ENCODE peak calls at places on chromosomes 12 and 14, in seven cellular contexts. X, G, J, Z, S, K and O are unnamed samples.

GRCh38 chr12:3127832-3128231 is 50.7 kb downstream of the TSPAN9 start:
- DNase-seq in X (peak; percentile 81), G (no peak), J (no peak), Z (no peak), S (no peak), K (no peak), O (no peak)

GRCh38 chr14:69354383-69355154 is 43.5 kb downstream of the ERH start:
- DNase-seq in X (no peak), G (no peak), J (no peak), Z (no peak), S (no peak), K (peak; percentile 64), O (peak; percentile 89)

GRCh38 chr14:69580009-69580577 is 5.4 kb upstream of the CCDC177 start:
- DNase-seq in X (peak; percentile 99), G (peak; percentile 94), J (peak; percentile 24), Z (peak; percentile 83), S (peak; percentile 44), K (peak; percentile 83), O (peak; percentile 29)

GRCh38 chr14:103091041-103091882 is 3.3 kb upstream of the EXOC3L4 start:
- DNase-seq in X (no peak), G (no peak), J (peak; percentile 74), Z (peak; percentile 75), S (peak; percentile 85), K (no peak), O (peak; percentile 84)

GRCh38 chr14:61973981-61974380 is 211.8 kb downstream of the SNAPC1 start:
- DNase-seq in X (peak; percentile 58), G (peak; percentile 29), J (no peak), Z (no peak), S (no peak), K (peak; percentile 32), O (no peak)

GRCh38 chr12:115640929-115641328 is 636.6 kb downstream of the MED13L start:
- DNase-seq in X (peak; percentile 36), G (peak; percentile 24), J (no peak), Z (no peak), S (no peak), K (peak; percentile 81), O (no peak)

GRCh38 chr14:70143306-70143705 is 45.4 kb downstream of the SLC8A3 start:
- DNase-seq in X (no peak), G (no peak), J (no peak), Z (no peak), S (no peak), K (no peak), O (no peak)

GRCh38 chr14:83874662-83875061 is 1655.3 kb upstream of the FLRT2 start:
- DNase-seq in X (no peak), G (no peak), J (no peak), Z (no peak), S (no peak), K (no peak), O (no peak)

GRCh38 chr12:59787610-59788009 is 191.8 kb downstream of the SLC16A7 start:
- DNase-seq in X (no peak), G (no peak), J (no peak), Z (no peak), S (no peak), K (no peak), O (no peak)

GRCh38 chr12:2409656-2410265 is 357.0 kb downstream of the CACNA1C start:
- DNase-seq in X (no peak), G (no peak), J (no peak), Z (no peak), S (no peak), K (no peak), O (no peak)

GRCh38 chr12:124463341-124463861 is 104.0 kb downstream of the NCOR2 start:
- DNase-seq in X (no peak), G (no peak), J (no peak), Z (no peak), S (no peak), K (no peak), O (no peak)

GRCh38 chr12:22625671-22626251 is 790 bp downstream of the ETNK1 start:
- DNase-seq in X (peak; percentile 52), G (no peak), J (peak; percentile 37), Z (peak; percentile 67), S (peak; percentile 31), K (peak; percentile 72), O (peak; percentile 51)

GRCh38 chr12:109991586-109991985 is 4.6 kb downstream of the GIT2 start:
- DNase-seq in X (no peak), G (no peak), J (no peak), Z (no peak), S (no peak), K (no peak), O (no peak)

GRCh38 chr12:50603817-50604639 is 99.2 kb downstream of the DIP2B start:
- DNase-seq in X (peak; percentile 85), G (peak; percentile 76), J (no peak), Z (no peak), S (no peak), K (no peak), O (no peak)

GRCh38 chr14:102749833-102750775 is 27.1 kb upstream of the TRAF3 start:
- DNase-seq in X (no peak), G (no peak), J (peak; percentile 26), Z (peak; percentile 29), S (no peak), K (no peak), O (no peak)

GRCh38 chr14:99807413-99808132 is 14.4 kb downstream of the EML1 start:
- DNase-seq in X (peak; percentile 37), G (peak; percentile 80), J (no peak), Z (peak; percentile 52), S (no peak), K (no peak), O (no peak)
- TF ChIP-seq CTCF in X (peak; percentile 2), G (peak; percentile 19), J (peak; percentile 27), Z (peak; percentile 46), S (no peak), K (peak; percentile 7), O (no peak)

DNA sequence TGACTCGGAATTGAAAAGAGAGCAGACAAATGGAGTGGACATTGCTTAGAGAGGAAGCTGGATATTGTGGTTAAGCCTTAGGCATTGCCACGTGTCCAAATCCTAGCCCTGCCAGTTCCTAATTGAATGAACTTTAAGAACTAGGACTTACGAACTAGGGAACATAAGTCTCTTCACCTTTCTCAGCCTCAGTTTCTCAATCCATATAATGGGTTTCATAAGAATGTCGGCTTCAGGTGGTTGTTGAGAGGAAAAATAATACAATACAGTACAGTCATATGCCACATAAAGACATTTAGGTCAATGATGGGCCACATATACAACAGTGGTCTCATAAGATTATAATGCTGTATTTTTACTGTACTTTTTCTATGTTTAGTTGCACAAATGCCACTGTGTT is 14.6 kb upstream of the TBX5 start:
- DNase-seq in X (no peak), G (no peak), J (no peak), Z (no peak), S (no peak), K (no peak), O (no peak)
- TF ChIP-seq CTCF in X (no peak), G (no peak), J (no peak), Z (no peak), S (no peak), K (no peak), O (no peak)

GRCh38 chr14:92673601-92674000 is 74.8 kb downstream of the LGMN start:
- DNase-seq in X (no peak), G (no peak), J (no peak), Z (no peak), S (no peak), K (no peak), O (no peak)

GRCh38 chr14:92668266-92668973 is 80.0 kb downstream of the LGMN start:
- DNase-seq in X (no peak), G (no peak), J (no peak), Z (no peak), S (no peak), K (no peak), O (peak; percentile 69)

GRCh38 chr14:92666251-92666650 is 82.2 kb downstream of the LGMN start:
- DNase-seq in X (no peak), G (no peak), J (no peak), Z (no peak), S (no peak), K (no peak), O (no peak)

GRCh38 chr14:92670967-92671366 is 77.5 kb downstream of the LGMN start:
- DNase-seq in X (peak; percentile 51), G (no peak), J (no peak), Z (no peak), S (no peak), K (no peak), O (peak; percentile 47)

DNA sequence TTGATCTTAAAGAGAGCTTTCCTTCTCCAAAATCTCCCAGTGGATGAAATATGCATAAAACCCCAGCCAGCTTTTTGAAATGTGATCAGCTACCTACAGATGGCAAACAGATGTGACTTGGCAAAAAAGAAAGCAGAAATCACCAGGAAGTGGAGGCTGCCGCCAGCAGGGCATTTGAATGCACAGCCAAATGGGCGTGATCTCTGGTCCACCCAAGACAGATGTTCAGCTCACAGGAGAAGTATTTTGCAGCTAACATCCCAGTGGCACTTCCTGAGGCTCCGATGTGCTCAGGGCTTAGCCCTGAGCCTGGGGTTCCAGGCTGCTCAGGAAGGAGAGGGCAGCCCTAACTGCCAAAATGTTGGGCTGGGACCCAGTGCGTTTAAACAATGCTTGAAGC is 78.2 kb downstream of the LGMN start:
- DNase-seq in X (peak; percentile 71), G (peak; percentile 86), J (no peak), Z (no peak), S (no peak), K (no peak), O (no peak)
- TF ChIP-seq CTCF in X (peak; percentile 32), G (peak; percentile 53), J (no peak), Z (no peak), S (no peak), K (no peak), O (no peak)

GRCh38 chr12:78645956-78646355 is 218.6 kb upstream of the SYT1 start:
- DNase-seq in X (peak; percentile 5), G (no peak), J (no peak), Z (no peak), S (no peak), K (no peak), O (no peak)

GRCh38 chr12:78636253-78636855 is 228.2 kb upstream of the SYT1 start:
- DNase-seq in X (peak; percentile 30), G (peak; percentile 40), J (no peak), Z (no peak), S (no peak), K (no peak), O (no peak)

DNA sequence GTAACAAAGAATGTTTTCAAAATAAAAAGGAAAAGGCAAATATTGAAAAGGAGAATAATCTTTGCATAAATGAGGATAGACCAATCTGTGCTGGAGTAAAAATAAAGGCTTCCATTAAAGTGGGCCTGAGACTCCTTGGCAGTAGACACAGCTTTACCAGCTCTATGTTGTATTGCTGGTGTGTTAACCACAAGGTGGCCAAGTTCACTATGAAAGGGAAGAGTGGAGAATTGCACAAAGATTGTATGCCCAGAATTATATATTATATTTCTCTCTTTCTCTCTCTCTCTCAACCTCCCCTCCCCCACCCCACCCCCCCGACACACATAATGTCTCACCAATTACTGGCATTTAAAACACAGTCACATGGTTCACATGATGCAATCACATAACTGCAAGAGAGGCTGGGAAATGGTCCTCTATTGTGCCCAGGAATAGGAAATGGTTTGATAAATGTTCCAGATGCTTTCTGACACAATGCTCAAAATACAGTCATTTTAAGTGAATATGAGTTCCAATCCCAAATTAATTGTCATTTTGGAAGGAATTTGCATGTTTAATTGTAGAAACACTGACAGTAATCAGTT is 222.6 kb upstream of the SYT1 start:
- DNase-seq in X (peak; percentile 39), G (no peak), J (no peak), Z (no peak), S (no peak), K (peak; percentile 4), O (no peak)
- TF ChIP-seq CTCF in X (no peak), G (peak; percentile 28), J (peak; percentile 19), Z (peak; percentile 49), S (peak; percentile 10), K (peak; percentile 19), O (no peak)